ENCODE peak calls at places on chromosome 1, in seven cellular contexts. One of them, this sample, is unnamed. For H3K4me1, the result is how much of the 10 kb centered on the place peaks cover.

GRCh38 chr1:248905662-248905948 is 430 bp upstream of the PGBD2 start:
- DNase-seq in mammary epithelial cell: no peak
- DNase-seq in IMR-90: no peak
- DNase-seq in neural progenitor cell: no peak
- DNase-seq in K562: no peak
- DNase-seq in colonic mucosa: no peak
- DNase-seq in MM.1S: peak
- DNase-seq in this sample: no peak

GRCh38 chr1:75707191-75707590 is 17.3 kb upstream of the ACADM start:
- DNase-seq in mammary epithelial cell: no peak
- DNase-seq in IMR-90: no peak
- DNase-seq in neural progenitor cell: no peak
- DNase-seq in K562: no peak
- DNase-seq in colonic mucosa: no peak
- DNase-seq in MM.1S: no peak
- DNase-seq in this sample: no peak

GRCh38 chr1:1137256-1138045 is 21.6 kb upstream of the C1orf159 start:
- DNase-seq in mammary epithelial cell: no peak
- DNase-seq in IMR-90: no peak
- DNase-seq in neural progenitor cell: no peak
- DNase-seq in K562: peak
- DNase-seq in colonic mucosa: peak
- DNase-seq in MM.1S: peak
- DNase-seq in this sample: no peak

GRCh38 chr1:201267481-201268229 is 15.7 kb upstream of the PKP1 start:
- DNase-seq in mammary epithelial cell: peak
- DNase-seq in IMR-90: peak
- DNase-seq in neural progenitor cell: no peak
- DNase-seq in K562: no peak
- DNase-seq in colonic mucosa: peak
- DNase-seq in MM.1S: no peak
- DNase-seq in this sample: peak

GRCh38 chr1:23593042-23593521 is 33.8 kb upstream of the ID3 start:
- DNase-seq in mammary epithelial cell: peak
- DNase-seq in IMR-90: no peak
- DNase-seq in neural progenitor cell: no peak
- DNase-seq in K562: no peak
- DNase-seq in colonic mucosa: no peak
- DNase-seq in MM.1S: no peak
- DNase-seq in this sample: no peak

GRCh38 chr1:39106949-39107740 is 81.0 kb downstream of the NDUFS5 start:
- DNase-seq in mammary epithelial cell: no peak
- DNase-seq in IMR-90: no peak
- DNase-seq in neural progenitor cell: peak
- DNase-seq in K562: no peak
- DNase-seq in colonic mucosa: no peak
- DNase-seq in MM.1S: no peak
- DNase-seq in this sample: peak

GRCh38 chr1:154325583-154326545 is 539 bp downstream of the ATP8B2 start:
- DNase-seq in mammary epithelial cell: peak
- DNase-seq in IMR-90: peak
- DNase-seq in neural progenitor cell: peak
- DNase-seq in K562: peak
- DNase-seq in colonic mucosa: peak
- DNase-seq in MM.1S: peak
- DNase-seq in this sample: peak

GRCh38 chr1:56446531-56447098 is 132.7 kb downstream of the PLPP3 start:
- DNase-seq in mammary epithelial cell: no peak
- DNase-seq in IMR-90: peak
- DNase-seq in neural progenitor cell: no peak
- DNase-seq in K562: no peak
- DNase-seq in colonic mucosa: peak
- DNase-seq in MM.1S: no peak
- DNase-seq in this sample: peak

GRCh38 chr1:232669981-232670763 is 40.2 kb upstream of the SIPA1L2 start:
- DNase-seq in mammary epithelial cell: no peak
- DNase-seq in IMR-90: peak
- DNase-seq in neural progenitor cell: no peak
- DNase-seq in K562: no peak
- DNase-seq in colonic mucosa: no peak
- DNase-seq in MM.1S: no peak
- DNase-seq in this sample: peak

GRCh38 chr1:12157366-12158231 is 9.2 kb upstream of the TNFRSF1B start:
- DNase-seq in mammary epithelial cell: no peak
- DNase-seq in IMR-90: no peak
- DNase-seq in neural progenitor cell: no peak
- DNase-seq in K562: no peak
- DNase-seq in colonic mucosa: no peak
- DNase-seq in MM.1S: no peak
- DNase-seq in this sample: no peak

GRCh38 chr1:92194516-92194915 is 23.2 kb upstream of the C1orf146 start:
- DNase-seq in mammary epithelial cell: no peak
- DNase-seq in IMR-90: peak
- DNase-seq in neural progenitor cell: no peak
- DNase-seq in K562: no peak
- DNase-seq in colonic mucosa: no peak
- DNase-seq in MM.1S: no peak
- DNase-seq in this sample: no peak
- H3K9ac ChIP-seq in mammary epithelial cell: no peak
- H3K9ac ChIP-seq in IMR-90: no peak
- H3K9ac ChIP-seq in neural progenitor cell: no peak
- H3K9ac ChIP-seq in K562: no peak
- H3K9ac ChIP-seq in colonic mucosa: no peak
- H3K9ac ChIP-seq in MM.1S: no peak
- H3K9ac ChIP-seq in this sample: no peak

GRCh38 chr1:155979525-155980343 is 1.4 kb upstream of the ARHGEF2 start:
- DNase-seq in mammary epithelial cell: peak
- DNase-seq in IMR-90: no peak
- DNase-seq in neural progenitor cell: no peak
- DNase-seq in K562: peak
- DNase-seq in colonic mucosa: peak
- DNase-seq in MM.1S: peak
- DNase-seq in this sample: no peak

GRCh38 chr1:155983191-155984023 is 5.1 kb upstream of the ARHGEF2 start:
- DNase-seq in mammary epithelial cell: peak
- DNase-seq in IMR-90: peak
- DNase-seq in neural progenitor cell: peak
- DNase-seq in K562: no peak
- DNase-seq in colonic mucosa: no peak
- DNase-seq in MM.1S: peak
- DNase-seq in this sample: peak

GRCh38 chr1:155984341-155984740 is 6.0 kb upstream of the ARHGEF2 start:
- DNase-seq in mammary epithelial cell: no peak
- DNase-seq in IMR-90: no peak
- DNase-seq in neural progenitor cell: peak
- DNase-seq in K562: no peak
- DNase-seq in colonic mucosa: no peak
- DNase-seq in MM.1S: no peak
- DNase-seq in this sample: no peak

GRCh38 chr1:155981266-155982088 is 3.1 kb upstream of the ARHGEF2 start:
- DNase-seq in mammary epithelial cell: no peak
- DNase-seq in IMR-90: peak
- DNase-seq in neural progenitor cell: no peak
- DNase-seq in K562: peak
- DNase-seq in colonic mucosa: no peak
- DNase-seq in MM.1S: peak
- DNase-seq in this sample: peak

GRCh38 chr1:155982106-155982505 is 3.8 kb upstream of the ARHGEF2 start:
- DNase-seq in mammary epithelial cell: no peak
- DNase-seq in IMR-90: no peak
- DNase-seq in neural progenitor cell: no peak
- DNase-seq in K562: no peak
- DNase-seq in colonic mucosa: no peak
- DNase-seq in MM.1S: no peak
- DNase-seq in this sample: no peak
- H3K4me1 ChIP-seq in mammary epithelial cell: half or more
- H3K4me1 ChIP-seq in IMR-90: under half
- H3K4me1 ChIP-seq in neural progenitor cell: under half
- H3K4me1 ChIP-seq in K562: under half
- H3K4me1 ChIP-seq in colonic mucosa: under half
- H3K4me1 ChIP-seq in MM.1S: under half
- H3K4me1 ChIP-seq in this sample: under half

DNA sequence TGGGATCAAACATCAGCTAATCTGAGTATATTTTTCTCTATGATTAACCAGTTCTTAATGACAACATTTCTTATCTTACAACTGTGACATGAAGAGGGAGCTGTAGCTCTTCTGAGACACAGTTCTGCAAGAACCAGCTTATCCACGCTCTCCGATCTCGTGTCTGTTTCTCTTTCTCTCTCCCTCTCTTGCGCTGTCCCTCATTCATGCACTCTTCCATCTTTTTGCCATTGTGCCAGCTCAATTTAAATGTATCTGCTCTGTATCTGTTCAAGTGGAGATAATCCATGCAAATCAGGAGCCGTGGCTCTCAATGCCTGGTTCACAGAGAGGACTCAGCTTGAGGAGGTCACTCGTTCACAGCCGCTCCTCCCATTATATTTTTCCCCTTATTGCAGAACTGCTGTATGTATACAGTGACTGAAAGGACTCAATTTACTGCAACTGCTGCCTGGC is 494.7 kb upstream of the ADGRL2 start:
- DNase-seq in mammary epithelial cell: peak
- DNase-seq in IMR-90: peak
- DNase-seq in neural progenitor cell: peak
- DNase-seq in K562: no peak
- DNase-seq in colonic mucosa: peak
- DNase-seq in MM.1S: peak
- DNase-seq in this sample: peak
- TF ChIP-seq CTCF in mammary epithelial cell: peak
- TF ChIP-seq CTCF in IMR-90: peak
- TF ChIP-seq CTCF in neural progenitor cell: peak
- TF ChIP-seq CTCF in K562: no peak
- TF ChIP-seq CTCF in colonic mucosa: peak
- TF ChIP-seq CTCF in MM.1S: peak
- TF ChIP-seq CTCF in this sample: peak

GRCh38 chr1:36825226-36825625 is 209.1 kb downstream of the GRIK3 start:
- DNase-seq in mammary epithelial cell: no peak
- DNase-seq in IMR-90: no peak
- DNase-seq in neural progenitor cell: no peak
- DNase-seq in K562: no peak
- DNase-seq in colonic mucosa: no peak
- DNase-seq in MM.1S: no peak
- DNase-seq in this sample: no peak
- H3K9ac ChIP-seq in mammary epithelial cell: no peak
- H3K9ac ChIP-seq in IMR-90: no peak
- H3K9ac ChIP-seq in neural progenitor cell: no peak
- H3K9ac ChIP-seq in K562: no peak
- H3K9ac ChIP-seq in colonic mucosa: no peak
- H3K9ac ChIP-seq in MM.1S: no peak
- H3K9ac ChIP-seq in this sample: no peak

DNA sequence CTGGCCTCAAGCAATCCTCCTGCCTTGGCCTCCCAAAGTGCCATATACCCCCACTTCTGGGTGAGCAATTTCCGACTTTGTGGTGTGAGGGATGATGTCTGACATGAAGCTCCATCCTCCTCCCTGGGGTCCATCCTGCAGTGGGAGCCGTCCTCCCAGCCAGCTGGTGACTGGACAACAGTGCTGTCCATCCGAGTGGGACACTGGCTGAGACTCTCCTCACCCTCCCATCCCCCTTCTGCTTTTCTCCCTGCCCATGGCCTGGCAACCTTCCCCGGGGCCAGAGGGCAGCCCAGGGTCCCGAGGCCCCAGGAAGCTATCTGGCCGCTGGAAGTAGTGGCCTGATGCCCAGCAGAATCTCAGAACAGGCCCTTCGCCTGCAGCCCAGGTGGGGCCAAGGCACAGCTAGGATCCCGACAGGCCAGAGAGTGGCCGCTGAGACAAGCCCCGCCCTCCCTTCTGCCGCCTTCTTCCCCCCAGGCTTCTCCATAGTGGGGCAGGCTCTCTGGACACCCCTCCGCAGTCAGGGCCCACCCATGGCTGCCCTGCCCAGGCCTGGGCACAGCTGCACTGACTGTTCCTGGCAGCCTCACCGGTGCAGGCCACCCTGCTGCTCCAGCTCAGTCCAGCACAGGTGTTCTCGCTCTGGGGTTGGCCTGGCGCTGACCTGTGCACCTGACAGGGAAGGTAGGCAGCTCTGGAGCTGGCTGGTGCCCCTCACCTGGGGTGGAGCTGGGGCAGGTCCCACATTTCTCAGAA is 8.4 kb upstream of the FAAP20 start:
- DNase-seq in mammary epithelial cell: no peak
- DNase-seq in IMR-90: no peak
- DNase-seq in neural progenitor cell: no peak
- DNase-seq in K562: no peak
- DNase-seq in colonic mucosa: no peak
- DNase-seq in MM.1S: no peak
- DNase-seq in this sample: no peak
- H3K4me1 ChIP-seq in mammary epithelial cell: under half
- H3K4me1 ChIP-seq in IMR-90: under half
- H3K4me1 ChIP-seq in neural progenitor cell: under half
- H3K4me1 ChIP-seq in K562: half or more
- H3K4me1 ChIP-seq in colonic mucosa: under half
- H3K4me1 ChIP-seq in MM.1S: under half
- H3K4me1 ChIP-seq in this sample: under half

DNA sequence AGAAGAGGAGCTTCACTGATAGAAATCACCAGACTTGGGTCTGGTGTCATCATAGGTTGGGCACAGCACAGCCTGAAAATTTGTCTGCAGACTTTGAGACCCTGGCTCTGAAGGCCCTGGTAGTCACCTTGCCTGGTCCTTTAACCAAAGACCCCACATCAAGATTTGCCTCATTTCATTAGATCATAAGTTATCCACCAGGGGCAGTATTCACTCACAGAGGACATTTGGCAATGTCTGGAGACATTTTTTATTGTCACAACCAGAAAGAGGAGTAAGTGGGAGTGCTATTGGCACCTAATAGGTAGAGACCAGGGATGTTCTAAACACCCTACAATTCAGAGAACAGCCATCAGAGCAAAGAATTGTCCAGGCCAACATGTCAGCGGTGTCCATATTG is 22.1 kb upstream of the PAX7 start:
- DNase-seq in mammary epithelial cell: no peak
- DNase-seq in IMR-90: no peak
- DNase-seq in neural progenitor cell: no peak
- DNase-seq in K562: no peak
- DNase-seq in colonic mucosa: no peak
- DNase-seq in MM.1S: no peak
- DNase-seq in this sample: no peak
- TF ChIP-seq CTCF in mammary epithelial cell: no peak
- TF ChIP-seq CTCF in IMR-90: no peak
- TF ChIP-seq CTCF in neural progenitor cell: peak
- TF ChIP-seq CTCF in K562: peak
- TF ChIP-seq CTCF in colonic mucosa: no peak
- TF ChIP-seq CTCF in MM.1S: peak
- TF ChIP-seq CTCF in this sample: no peak

This sample was measured in fibroblast of lung.